ENCODE peak calls at places on chromosome 11, in ten cellular contexts. M is stomach; D is smooth muscle cell of the brain vasculature; V is activated naive CD4-positive, alpha-beta T cell treated with anti-CD3 and anti-CD28 coated beads for 36 hours; R is nephron progenitor cell; J is sciatic nerve; Y is CD14-positive monocyte; P is ELR; N is Kasumi-1; Z is GM13977. X is an unnamed sample.

GRCh38 chr11:26199341-26199740 is 132.6 kb upstream of the ANO3 start:
- DNase-seq in R (no peak), N (no peak), M (no peak), V (no peak), D (peak; percentile 71), Y (no peak), Z (no peak), P (no peak), J (no peak), X (no peak)

GRCh38 chr11:75269896-75270295 is 29.3 kb downstream of the TPBGL start:
- DNase-seq in V (no peak), P (no peak), J (peak; percentile 34), Z (no peak), N (no peak), R (no peak), M (no peak), D (no peak), Y (peak; percentile 14), X (peak; percentile 29)

GRCh38 chr11:69280994-69281393 is 13.0 kb upstream of the MYEOV start:
- DNase-seq in P (peak; percentile 88), Z (no peak), J (no peak), N (no peak), Y (no peak), R (no peak), D (no peak), V (no peak), M (peak; percentile 52), X (no peak)

GRCh38 chr11:90947930-90948329 is 725.1 kb upstream of the CHORDC1 start:
- DNase-seq in V (no peak), N (no peak), D (no peak), M (no peak), Y (no peak), P (no peak), R (no peak), Z (no peak), J (no peak), X (no peak)

GRCh38 chr11:105189586-105189985 is 50.0 kb upstream of the CARD18 start:
- DNase-seq in M (no peak), Z (no peak), R (no peak), V (no peak), D (no peak), N (no peak), J (no peak), P (peak; percentile 28), Y (peak; percentile 74), X (no peak)

GRCh38 chr11:57155400-57155799 is 26.4 kb upstream of the LRRC55 start:
- DNase-seq in J (no peak), D (no peak), M (no peak), Z (no peak), V (no peak), N (no peak), P (no peak), Y (no peak), R (no peak), X (no peak)

GRCh38 chr11:94400839-94401772 is at the start of gene GPR83:
- DNase-seq in R (peak; percentile 70), P (no peak), Y (no peak), Z (peak; percentile 44), N (no peak), D (no peak), M (no peak), J (no peak), V (no peak), X (no peak)

GRCh38 chr11:47551086-47551485 is 1.8 kb downstream of the CELF1 start:
- DNase-seq in M (no peak), P (peak; percentile 64), R (no peak), D (no peak), V (no peak), Z (peak; percentile 47), J (no peak), Y (no peak), N (peak; percentile 51), X (no peak)

GRCh38 chr11:3369366-3369765 is 9.6 kb downstream of the ZNF195 start:
- DNase-seq in R (no peak), M (no peak), N (no peak), V (no peak), Z (no peak), P (no peak), Y (no peak), D (no peak), J (no peak), X (no peak)

GRCh38 chr11:65316979-65317786 is 2.5 kb downstream of the CDC42EP2 start:
- DNase-seq in Z (no peak), V (no peak), R (peak; percentile 37), N (no peak), Y (no peak), J (peak; percentile 80), M (peak; percentile 74), D (no peak), P (peak; percentile 93), X (peak; percentile 90)

GRCh38 chr11:81707881-81708280 is 1025.8 kb downstream of the FAM181B start:
- DNase-seq in Y (no peak), N (no peak), R (no peak), D (no peak), V (peak; percentile 8), P (no peak), M (no peak), J (no peak), Z (no peak), X (no peak)

GRCh38 chr11:111417766-111418435 is 38.8 kb upstream of the POU2AF1 start:
- DNase-seq in D (peak; percentile 80), P (peak; percentile 19), R (no peak), N (no peak), M (no peak), Y (no peak), Z (no peak), V (no peak), J (peak; percentile 81), X (no peak)

GRCh38 chr11:115132829-115133228 is 371.4 kb downstream of the CADM1 start:
- DNase-seq in Z (peak; percentile 52), J (no peak), N (no peak), V (peak; percentile 23), D (no peak), M (no peak), R (no peak), P (no peak), Y (no peak), X (no peak)

X was measured in posterior vena cava.